ENCODE peak calls at places on chromosome 16, in eight cellular contexts. T is kidney; K is stromal cell of bone marrow; W is NCI-H1694 treated with DMSO at 0.1 percent for 48 hours; N is hepatocyte; H is stimulated activated naive B cell treated with anti-CD40 and anti-IgM and Interleukin-4, amounts not matched to agents 10 μg/mL and 1 μg/mL and 100 μg/mL, for 72 hours; D is stimulated activated CD4-positive, alpha-beta T cell treated with anti-CD3 and anti-CD28 coated beads, TNF-alpha, amount 100 ng/mL, for 24 hours; P is ovary. G is an unnamed sample.

GRCh38 chr16:68331879-68332410 is 21.1 kb downstream of the PRMT7 start:
- DNase-seq in T (no peak), K (peak), W (no peak), N (no peak), H (no peak), D (no peak), P (no peak), G (no peak)

GRCh38 chr16:12802661-12803060 is 1.0 kb downstream of the CPPED1 start:
- DNase-seq in T (no peak), K (no peak), W (no peak), N (no peak), H (no peak), D (no peak), P (no peak), G (no peak)

GRCh38 chr16:50284131-50284911 is 18.0 kb downstream of the ADCY7 start:
- DNase-seq in T (no peak), K (no peak), W (peak), N (no peak), H (no peak), D (no peak), P (no peak), G (peak)

GRCh38 chr16:22623351-22623781 is 112.7 kb downstream of the NPIPB5 start:
- DNase-seq in T (no peak), K (no peak), W (no peak), N (no peak), H (no peak), D (no peak), P (no peak), G (no peak)

GRCh38 chr16:74862743-74863244 is 88.2 kb upstream of the FA2H start:
- DNase-seq in T (no peak), K (no peak), W (peak), N (peak), H (no peak), D (no peak), P (no peak), G (no peak)

GRCh38 chr16:89193576-89194293 is 6.6 kb downstream of the SLC22A31 start:
- DNase-seq in T (peak), K (no peak), W (no peak), N (peak), H (no peak), D (no peak), P (peak), G (no peak)

GRCh38 chr16:86894925-86895324 is 316.6 kb downstream of the FOXL1 start:
- DNase-seq in T (no peak), K (no peak), W (no peak), N (no peak), H (no peak), D (no peak), P (no peak), G (no peak)

GRCh38 chr16:82643936-82644630 is 17.3 kb downstream of the CDH13 start:
- DNase-seq in T (no peak), K (no peak), W (no peak), N (no peak), H (no peak), D (no peak), P (no peak), G (no peak)

GRCh38 chr16:84329849-84330684 is 35.4 kb downstream of the WFDC1 start:
- DNase-seq in T (no peak), K (no peak), W (no peak), N (no peak), H (no peak), D (no peak), P (no peak), G (no peak)

GRCh38 chr16:68636064-68636551 is 9.0 kb upstream of the CDH3 start:
- DNase-seq in T (no peak), K (no peak), W (no peak), N (no peak), H (no peak), D (no peak), P (peak), G (no peak)

GRCh38 chr16:24577167-24577566 is 37.8 kb downstream of the RBBP6 start:
- DNase-seq in T (no peak), K (no peak), W (no peak), N (no peak), H (no peak), D (no peak), P (no peak), G (no peak)